ENCODE peak calls at places on chromosomes 6 and 20, in seven cellular contexts. Z is KG1, B is NCI-H460, U is HTR-8/SVneo, K is RWPE1, R is Kasumi-1, Y is progenitor cell of endocrine pancreas. H is an unnamed sample.

GRCh38 chr6:140623498-140623897 is 1249.0 kb upstream of the CITED2 start:
- DNase-seq in Z (no peak), B (peak; percentile 1), U (peak; percentile 12), K (peak; percentile 42), R (no peak), Y (no peak), H (peak; percentile 47)

GRCh38 chr6:17703256-17703694 is 3.5 kb downstream of the NUP153 start:
- DNase-seq in Z (no peak), B (peak; percentile 20), U (no peak), K (peak; percentile 45), R (peak; percentile 27), Y (no peak), H (no peak)

GRCh38 chr6:91132461-91132860 is 545.6 kb upstream of the MAP3K7 start:
- DNase-seq in Z (no peak), B (no peak), U (peak; percentile 1), K (peak; percentile 2), R (no peak), Y (no peak), H (peak; percentile 2)

GRCh38 chr6:170283212-170284081 is 7.4 kb downstream of the DLL1 start:
- DNase-seq in Z (no peak), B (no peak), U (no peak), K (no peak), R (no peak), Y (no peak), H (no peak)

GRCh38 chr20:1527923-1528322 is 29.6 kb downstream of the SIRPD start:
- DNase-seq in Z (no peak), B (no peak), U (no peak), K (no peak), R (no peak), Y (no peak), H (no peak)

GRCh38 chr6:131787955-131788712 is 19.7 kb upstream of the ENPP1 start:
- DNase-seq in Z (no peak), B (no peak), U (no peak), K (no peak), R (no peak), Y (no peak), H (no peak)

GRCh38 chr6:39137235-39137634 is 22.2 kb upstream of the SAYSD1 start:
- DNase-seq in Z (no peak), B (peak; percentile 33), U (peak; percentile 15), K (peak; percentile 38), R (peak; percentile 47), Y (peak; percentile 65), H (peak; percentile 30)

GRCh38 chr6:163406320-163406719 is 8.2 kb upstream of the QKI start:
- DNase-seq in Z (no peak), B (no peak), U (no peak), K (no peak), R (no peak), Y (no peak), H (no peak)